ENCODE peak calls at places on chromosomes 12 and 14, in four cellular contexts. D is GM23338, V is Peyer's patch, O is IMR-90. J is an unnamed sample.
A peak's percentile ranks its signal among the peaks of the same experiment; 100 is the strongest.

GRCh38 chr12:31702047-31702446 is 26.8 kb downstream of the AMN1 start:
- DNase-seq in D (peak; percentile 60), O (peak; percentile 10), V (no peak), J (no peak)

GRCh38 chr14:32597771-32598170 is 268.7 kb downstream of the AKAP6 start:
- DNase-seq in O (no peak), D (no peak), V (no peak), J (no peak)

GRCh38 chr14:66403183-66403582 is 83.0 kb upstream of the CCDC196 start:
- DNase-seq in V (no peak), D (peak; percentile 52), O (peak; percentile 28), J (no peak)

GRCh38 chr12:65764325-65764724 is 60.0 kb upstream of the HMGA2 start:
- DNase-seq in V (no peak), D (no peak), O (no peak), J (no peak)

GRCh38 chr14:56131865-56132830 is 13.9 kb downstream of the PELI2 start:
- DNase-seq in O (no peak), V (no peak), D (peak; percentile 24), J (no peak)

GRCh38 chr14:101125719-101126375 is 222.3 kb upstream of the RTL1 start:
- DNase-seq in D (no peak), O (no peak), V (peak; percentile 31), J (no peak)

GRCh38 chr12:27619308-27619707 is 76.9 kb upstream of the REP15 start:
- DNase-seq in D (no peak), O (peak; percentile 90), V (no peak), J (no peak)

GRCh38 chr12:14836336-14837210 is 6.8 kb downstream of the ART4 start:
- DNase-seq in V (no peak), O (peak; percentile 90), D (no peak), J (no peak)

GRCh38 chr12:131276501-131277185 is 322.9 kb downstream of the ADGRD1 start:
- DNase-seq in O (no peak), V (no peak), D (no peak), J (no peak)

GRCh38 chr14:75049136-75049535 is 2.1 kb downstream of the MLH3 start:
- DNase-seq in D (no peak), V (no peak), O (no peak), J (no peak)

GRCh38 chr14:100902295-100902694 is 1.2 kb downstream of the RTL1 start:
- DNase-seq in V (no peak), O (no peak), D (peak; percentile 71), J (no peak)

GRCh38 chr12:104306943-104307654 is 3.6 kb downstream of the EID3 start:
- DNase-seq in D (no peak), O (peak; percentile 44), V (no peak), J (no peak)

GRCh38 chr14:59707778-59708635 is 131.4 kb upstream of the CCDC175 start:
- DNase-seq in O (no peak), D (no peak), V (no peak), J (no peak)

GRCh38 chr14:24463017-24463805 is 20.6 kb upstream of the SDR39U1 start:
- DNase-seq in V (no peak), D (no peak), O (no peak), J (no peak)

GRCh38 chr14:96177766-96178377 is 26.8 kb upstream of the BDKRB2 start:
- DNase-seq in O (no peak), D (no peak), V (no peak), J (no peak)

GRCh38 chr14:91170504-91171121 is 56.7 kb downstream of the DGLUCY start:
- DNase-seq in D (no peak), V (no peak), O (peak; percentile 25), J (no peak)

GRCh38 chr12:81359736-81360135 is 281.9 kb downstream of the ACSS3 start:
- DNase-seq in V (no peak), O (no peak), D (no peak), J (no peak)

GRCh38 chr12:29035112-29035511 is 114.0 kb upstream of the FAR2 start:
- DNase-seq in D (no peak), O (no peak), V (no peak), J (no peak)

GRCh38 chr14:105281354-105282097 is 19.3 kb downstream of the BRF1 start:
- DNase-seq in D (peak; percentile 89), V (no peak), O (peak; percentile 83), J (no peak)

GRCh38 chr12:31944299-31944698 is 14.9 kb upstream of the RESF1 start:
- DNase-seq in V (no peak), O (peak; percentile 6), D (no peak), J (no peak)

DNA sequence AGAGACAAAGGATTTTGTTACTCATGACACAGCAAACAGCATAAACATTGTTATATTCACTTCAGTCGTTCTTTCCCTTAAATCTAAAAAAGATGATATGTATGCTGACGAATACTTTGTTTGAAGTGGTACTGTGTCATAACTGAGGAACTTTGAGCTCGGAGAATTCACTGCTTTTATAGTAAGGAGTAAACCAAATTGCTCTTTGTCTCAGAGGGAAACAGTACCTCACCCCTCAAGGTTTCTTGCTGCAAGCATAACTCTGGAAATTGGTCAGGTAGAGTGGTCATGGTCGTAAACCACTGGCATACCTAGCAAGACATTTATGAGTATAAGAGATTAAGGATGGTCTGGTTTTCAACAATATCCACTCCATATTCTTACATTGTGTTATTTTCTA is 160.2 kb upstream of the OR4E1 start:
- DNase-seq in O (no peak), D (no peak), V (no peak), J (no peak)
- H3K27me3 ChIP-seq in O (no peaks in the 10 kb centered on the region), D (no peaks in the 10 kb centered on the region), V (no peaks in the 10 kb centered on the region), J (no peaks in the 10 kb centered on the region)

GRCh38 chr14:103530831-103531230 is 1.8 kb downstream of the TRMT61A start:
- DNase-seq in D (no peak), O (no peak), V (no peak), J (no peak)
- H3K4me1 ChIP-seq in D (peaks cover 4% of the 10 kb centered on the region), O (peaks cover 11% of the 10 kb centered on the region), V (peaks cover 22% of the 10 kb centered on the region), J (peaks cover 34% of the 10 kb centered on the region)

GRCh38 chr12:132568301-132568700 is 42.1 kb downstream of the LRCOL1 start:
- DNase-seq in O (no peak), D (no peak), V (no peak), J (no peak)

GRCh38 chr12:132562489-132563045 is 47.8 kb downstream of the LRCOL1 start:
- DNase-seq in O (no peak), D (no peak), V (no peak), J (no peak)

GRCh38 chr12:132566551-132567131 is 43.7 kb downstream of the LRCOL1 start:
- DNase-seq in D (no peak), V (no peak), O (no peak), J (no peak)

GRCh38 chr12:132563911-132564310 is 46.5 kb downstream of the LRCOL1 start:
- DNase-seq in D (no peak), V (no peak), O (no peak), J (no peak)

GRCh38 chr12:132565365-132565764 is 45.0 kb downstream of the LRCOL1 start:
- DNase-seq in D (no peak), V (no peak), O (no peak), J (no peak)
- H3K4me3 ChIP-seq in D (no peak overlapping the region), V (no peak overlapping the region), O (no peak overlapping the region), J (no peak overlapping the region)

DNA sequence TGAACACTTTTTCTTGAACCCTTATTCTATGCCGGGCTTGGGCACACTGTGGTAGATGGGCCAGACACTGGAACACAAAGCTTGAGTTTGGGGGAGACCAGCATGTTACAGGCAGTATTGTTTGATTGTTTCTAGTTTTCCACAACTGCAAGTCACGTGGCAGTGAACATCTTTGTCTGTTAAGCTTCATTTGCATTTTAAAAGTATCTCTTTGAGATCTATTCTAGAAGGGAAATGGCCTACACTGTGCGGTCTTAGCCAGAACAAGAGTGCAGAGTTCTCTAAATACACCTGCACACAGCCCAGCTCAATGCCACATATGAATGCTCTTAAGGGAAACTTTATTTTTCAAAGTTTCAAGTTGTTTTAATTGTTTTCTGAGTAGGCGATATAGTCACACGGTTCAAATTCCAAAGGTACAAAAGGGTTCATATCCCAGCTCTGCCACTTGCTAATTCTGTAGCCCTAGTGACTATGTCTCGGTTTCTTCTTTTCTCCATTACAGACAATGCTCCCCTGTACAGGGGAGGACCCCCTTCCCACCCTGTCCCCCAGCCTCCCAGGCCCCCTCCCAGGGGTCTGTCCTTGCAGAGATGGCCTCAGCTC is 24.9 kb downstream of the RIN3 start:
- DNase-seq in O (no peak), D (no peak), V (no peak), J (no peak)
- H3K27me3 ChIP-seq in O (no peaks in the 10 kb centered on the region), D (no peaks in the 10 kb centered on the region), V (no peaks in the 10 kb centered on the region), J (no peaks in the 10 kb centered on the region)

DNA sequence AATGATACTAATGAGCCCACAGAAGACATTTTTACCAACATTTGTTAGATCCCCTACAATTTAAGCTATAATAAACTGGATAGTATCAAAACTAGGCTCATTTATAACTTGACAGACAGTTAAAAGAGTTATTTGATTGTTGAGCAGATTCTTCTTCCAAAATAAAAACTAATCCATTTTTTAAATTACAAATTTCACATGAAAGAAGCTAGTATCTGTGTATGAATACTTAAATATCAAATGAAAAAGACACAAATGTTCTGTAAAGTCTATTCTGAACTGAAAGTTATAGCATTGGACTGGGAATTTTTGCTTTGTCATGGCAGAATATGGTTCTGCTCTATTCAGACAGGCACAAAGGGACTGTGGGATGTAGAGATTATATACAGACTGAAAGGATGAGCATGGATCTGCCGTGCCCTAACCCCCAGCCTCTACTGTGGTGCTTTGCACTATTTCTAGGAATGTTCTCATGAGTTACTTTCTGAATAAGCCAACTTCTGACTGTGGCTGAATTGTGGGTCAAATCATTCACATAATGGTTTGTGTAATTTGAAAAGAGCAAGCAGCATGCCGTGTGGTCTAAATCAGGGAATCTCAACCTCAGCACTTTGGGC is 352.7 kb downstream of the KCNH5 start:
- DNase-seq in O (peak; percentile 51), V (no peak), D (no peak), J (no peak)
- H3K4me1 ChIP-seq in O (peaks cover 13% of the 10 kb centered on the region), V (no peaks in the 10 kb centered on the region), D (peaks cover 22% of the 10 kb centered on the region), J (no peaks in the 10 kb centered on the region)

GRCh38 chr12:49297695-49298060 is 2.7 kb downstream of the PRPH start:
- DNase-seq in O (no peak), D (no peak), V (no peak), J (no peak)
- H3K4me3 ChIP-seq in O (no peak overlapping the region), D (peak overlapping the region; percentile 68), V (no peak overlapping the region), J (no peak overlapping the region)